ENCODE peak calls at places on chromosomes 1 and 21, in six cellular contexts. V is neuronal stem cell, R is transverse colon, P is right lobe of liver, N is HCT116, I is aorta. U is an unnamed sample. For H3K9me3, the result is how much of the 10 kb centered on the place peaks cover.

GRCh38 chr1:174209347-174210187 is 50.2 kb downstream of the RABGAP1L start:
- DNase-seq in P (no peak), N (no peak), I (no peak), V (no peak), R (no peak), U (no peak)

GRCh38 chr1:39105061-39105840 is 79.1 kb downstream of the NDUFS5 start:
- DNase-seq in R (peak), N (no peak), V (no peak), P (peak), I (peak), U (peak)

GRCh38 chr21:28729887-28730286 is 262.8 kb downstream of the LTN1 start:
- DNase-seq in N (no peak), I (no peak), P (no peak), R (no peak), V (no peak), U (no peak)

GRCh38 chr1:243939167-243939848 is 89.3 kb upstream of the AKT3 start:
- DNase-seq in I (no peak), P (no peak), N (no peak), R (no peak), V (no peak), U (no peak)

GRCh38 chr1:57019240-57019805 is 53.5 kb upstream of the C8B start:
- DNase-seq in I (no peak), V (no peak), P (no peak), N (no peak), R (no peak), U (no peak)

GRCh38 chr1:174466607-174467006 is 18.8 kb downstream of the GPR52 start:
- DNase-seq in V (no peak), N (no peak), I (no peak), P (no peak), R (no peak), U (no peak)

GRCh38 chr1:26218906-26219494 is 15.0 kb upstream of the CEP85 start:
- DNase-seq in N (no peak), P (no peak), V (no peak), I (no peak), R (peak), U (no peak)

GRCh38 chr1:184283999-184284398 is 102.8 kb upstream of the C1orf21 start:
- DNase-seq in P (no peak), R (peak), I (no peak), V (no peak), N (no peak), U (no peak)

GRCh38 chr1:118148034-118148433 is 37.0 kb downstream of the SPAG17 start:
- DNase-seq in R (no peak), P (no peak), V (no peak), I (no peak), N (no peak), U (no peak)

GRCh38 chr1:36567601-36568341 is 85.1 kb upstream of the CSF3R start:
- DNase-seq in R (no peak), N (no peak), V (no peak), P (no peak), I (no peak), U (no peak)

GRCh38 chr1:184083016-184083415 is 31.5 kb downstream of the TSEN15 start:
- DNase-seq in P (no peak), V (no peak), N (no peak), R (no peak), I (no peak), U (no peak)

GRCh38 chr1:44422161-44422560 is 17.1 kb downstream of the RNF220 start:
- DNase-seq in V (no peak), P (no peak), N (no peak), R (no peak), I (no peak), U (no peak)

GRCh38 chr1:161074676-161075368 is 5.1 kb upstream of the ARHGAP30 start:
- DNase-seq in P (no peak), R (no peak), V (no peak), I (no peak), N (no peak), U (no peak)

GRCh38 chr21:43203523-43204080 is 34.8 kb downstream of the CRYAA start:
- DNase-seq in P (no peak), R (no peak), I (no peak), V (no peak), N (no peak), U (no peak)

GRCh38 chr1:184843732-184844495 is 89.3 kb upstream of the EDEM3 start:
- DNase-seq in V (no peak), I (no peak), R (peak), N (no peak), P (no peak), U (peak)

GRCh38 chr1:175632667-175633066 is 110.7 kb downstream of the TNR start:
- DNase-seq in P (no peak), I (no peak), R (no peak), V (no peak), N (no peak), U (no peak)

GRCh38 chr1:231856894-231857293 is 230.3 kb downstream of the DISC1 start:
- DNase-seq in R (no peak), I (no peak), N (no peak), P (no peak), V (no peak), U (no peak)

GRCh38 chr21:14691924-14692323 is 145.8 kb upstream of the SAMSN1 start:
- DNase-seq in V (no peak), R (no peak), I (no peak), N (no peak), P (no peak), U (no peak)

GRCh38 chr1:238606896-238607295 is 716.2 kb upstream of the ZP4 start:
- DNase-seq in N (no peak), V (no peak), P (no peak), R (no peak), I (no peak), U (no peak)

GRCh38 chr1:203512830-203513578 is 19.1 kb downstream of the OPTC start:
- DNase-seq in V (no peak), P (no peak), R (peak), N (peak), I (peak), U (no peak)

GRCh38 chr1:223298706-223299105 is 65.3 kb downstream of the SUSD4 start:
- DNase-seq in R (no peak), N (no peak), P (no peak), I (no peak), V (no peak), U (no peak)

GRCh38 chr1:229309074-229309473 is 33.8 kb downstream of the CCSAP start:
- DNase-seq in I (no peak), P (no peak), R (no peak), V (no peak), N (no peak), U (no peak)

GRCh38 chr1:98426092-98426491 is 235.4 kb upstream of the SNX7 start:
- DNase-seq in V (no peak), R (no peak), P (no peak), I (no peak), N (no peak), U (no peak)

GRCh38 chr1:167629681-167630567 is at the start of gene RCSD1:
- DNase-seq in P (peak), V (no peak), R (peak), I (peak), N (no peak), U (peak)

GRCh38 chr1:10782491-10783244 is 13.8 kb downstream of the CASZ1 start:
- DNase-seq in R (no peak), I (no peak), P (peak), V (no peak), N (no peak), U (no peak)

GRCh38 chr1:157418231-157418630 is 134.1 kb downstream of the FCRL5 start:
- DNase-seq in N (no peak), P (no peak), I (no peak), R (no peak), V (no peak), U (no peak)

GRCh38 chr1:53552146-53552940 is 93.1 kb downstream of the DMRTB1 start:
- DNase-seq in R (no peak), N (no peak), P (peak), V (no peak), I (peak), U (no peak)

GRCh38 chr1:111481387-111482221 is 7.8 kb downstream of the C1orf162 start:
- DNase-seq in P (peak), N (peak), R (peak), V (peak), I (peak), U (peak)

GRCh38 chr1:50976890-50977574 is 7.0 kb downstream of the CDKN2C start:
- DNase-seq in N (no peak), I (peak), P (no peak), V (no peak), R (no peak), U (no peak)

GRCh38 chr1:54973205-54973921 is 7.1 kb upstream of the TMEM61 start:
- DNase-seq in P (no peak), V (peak), R (no peak), I (peak), N (peak), U (no peak)

GRCh38 chr1:176744142-176744541 is 281.2 kb downstream of the PAPPA2 start:
- DNase-seq in P (no peak), V (no peak), R (no peak), I (no peak), N (no peak), U (no peak)

GRCh38 chr1:179077396-179077795 is 4.5 kb upstream of the TOR3A start:
- DNase-seq in R (no peak), P (no peak), I (no peak), V (no peak), N (no peak), U (no peak)

GRCh38 chr1:151968058-151968457 is 25.6 kb downstream of the S100A10 start:
- DNase-seq in P (no peak), V (peak), N (no peak), R (peak), I (no peak), U (no peak)

GRCh38 chr1:235502601-235503332 is 1.5 kb downstream of the B3GALNT2 start:
- DNase-seq in P (no peak), N (no peak), V (no peak), R (no peak), I (no peak), U (no peak)
- H3K9me3 ChIP-seq in P (under half), N (under half), V (under half), R (under half), I (under half), U (under half)

DNA sequence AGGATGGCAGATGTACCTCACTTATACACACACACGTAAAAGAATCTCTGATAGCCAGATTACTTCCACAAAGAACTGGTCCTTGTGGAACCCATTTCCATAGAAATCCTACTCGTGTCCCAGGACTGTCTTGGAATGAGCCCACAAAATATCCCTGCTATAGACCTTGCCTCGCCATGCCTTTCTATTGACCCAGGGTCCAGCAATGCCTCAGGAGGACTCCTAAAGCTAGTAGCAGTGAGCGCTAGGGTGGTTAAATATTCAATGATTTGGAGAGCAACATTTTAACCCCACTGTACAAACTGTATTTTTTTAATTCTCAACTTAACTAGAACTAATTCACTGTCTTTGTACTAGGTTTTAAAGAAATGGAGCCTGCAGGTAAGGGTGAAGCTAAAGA is 26.9 kb downstream of the OR10J5 start:
- DNase-seq in I (no peak), R (no peak), P (no peak), V (no peak), N (no peak), U (no peak)
- H3K9me3 ChIP-seq in I (under half), R (under half), P (under half), V (under half), N (under half), U (under half)

GRCh38 chr1:40929145-40929544 is 50.4 kb upstream of the CTPS1 start:
- DNase-seq in V (no peak), P (no peak), I (no peak), N (no peak), R (no peak), U (no peak)

GRCh38 chr1:40928699-40929098 is 50.8 kb upstream of the CTPS1 start:
- DNase-seq in P (no peak), R (no peak), V (no peak), I (no peak), N (no peak), U (no peak)

GRCh38 chr1:40932004-40932403 is 47.5 kb upstream of the CTPS1 start:
- DNase-seq in R (no peak), I (no peak), N (no peak), P (no peak), V (no peak), U (no peak)

GRCh38 chr1:40930174-40930573 is 49.3 kb upstream of the CTPS1 start:
- DNase-seq in V (no peak), R (no peak), N (no peak), P (peak), I (no peak), U (no peak)

DNA sequence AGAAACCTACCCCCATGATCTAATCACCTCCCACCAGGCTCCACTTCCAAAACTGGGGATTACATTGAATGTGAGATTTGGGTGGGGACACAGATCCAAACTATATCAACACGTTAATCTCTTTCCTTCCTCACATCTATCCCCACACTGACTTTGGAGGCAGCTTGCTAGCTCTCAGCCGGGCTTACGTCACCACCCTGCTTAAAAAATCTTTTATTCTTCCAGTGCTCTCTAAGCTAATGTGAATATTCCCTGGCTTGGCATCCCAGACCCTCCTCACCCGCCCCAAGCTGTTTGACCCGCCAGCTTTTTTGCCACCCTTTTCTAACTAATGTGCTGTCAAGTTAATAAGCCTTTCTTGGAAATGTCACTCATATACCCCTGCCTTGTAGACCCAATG is 47.9 kb upstream of the CTPS1 start:
- DNase-seq in N (no peak), R (no peak), I (no peak), P (no peak), V (no peak), U (no peak)
- H3K9me3 ChIP-seq in N (under half), R (under half), I (under half), P (under half), V (under half), U (under half)

DNA sequence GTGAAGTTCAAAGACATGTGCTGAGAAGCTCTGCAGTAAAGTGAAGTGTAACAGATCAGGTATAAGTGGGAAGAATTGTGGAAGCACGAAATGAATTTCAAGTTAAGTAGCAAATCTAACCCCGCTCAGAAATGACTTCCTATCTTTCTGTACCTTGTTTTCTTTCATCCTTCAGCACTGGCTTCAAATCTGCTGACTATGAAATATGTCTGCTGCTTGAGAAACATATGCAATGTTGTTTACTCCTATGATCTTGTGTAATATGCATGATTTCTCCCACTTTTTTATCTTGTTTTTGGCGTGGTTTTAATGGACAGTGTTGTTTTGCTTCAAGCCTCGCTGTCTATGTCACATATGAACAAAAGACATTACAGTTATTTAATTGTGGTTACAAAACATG is 545.3 kb upstream of the NCAM2 start:
- DNase-seq in R (no peak), I (no peak), V (no peak), P (no peak), N (no peak), U (no peak)
- H3K9me3 ChIP-seq in R (under half), I (under half), V (under half), P (under half), N (under half), U (under half)

U was measured in T-helper 17 cell.